ENCODE peak calls at places on chromosomes 11 and 22, in four cellular contexts. D is mesendoderm, B is IMR-90, U is H1. F is an unnamed sample.

GRCh38 chr22:38442967-38443674 is 11.9 kb downstream of the KCNJ4 start:
- DNase-seq in D (no peak), U (no peak), B (no peak), F (no peak)

GRCh38 chr11:117199916-117200812 is 994 bp downstream of the TAGLN start:
- DNase-seq in D (peak), B (no peak), U (no peak), F (no peak)

GRCh38 chr11:123157995-123158394 is 37.1 kb downstream of the CLMP start:
- DNase-seq in U (no peak), D (no peak), B (no peak), F (no peak)

GRCh38 chr11:114346709-114347141 is 50.5 kb downstream of the NNMT start:
- DNase-seq in D (no peak), B (no peak), U (no peak), F (no peak)

GRCh38 chr11:65552413-65552951 is 5.7 kb downstream of the LTBP3 start:
- DNase-seq in D (peak), U (no peak), B (no peak), F (no peak)

GRCh38 chr11:100592619-100593309 is 94.3 kb upstream of the ARHGAP42 start:
- DNase-seq in D (no peak), B (peak), U (no peak), F (no peak)

GRCh38 chr11:131710511-131710910 is 340.1 kb downstream of the NTM start:
- DNase-seq in B (peak), D (no peak), U (no peak), F (no peak)

GRCh38 chr11:127485541-127485940 is 485.0 kb upstream of the KIRREL3 start:
- DNase-seq in D (no peak), U (no peak), B (no peak), F (no peak)

GRCh38 chr22:38257650-38258246 is 15.1 kb downstream of the TMEM184B start:
- DNase-seq in D (no peak), B (no peak), U (no peak), F (no peak)

GRCh38 chr11:64998141-64998540 is 1.4 kb upstream of the BATF2 start:
- DNase-seq in B (no peak), D (peak), U (no peak), F (no peak)

GRCh38 chr11:129705341-129705740 is 110.3 kb upstream of the TMEM45B start:
- DNase-seq in D (no peak), U (no peak), B (no peak), F (no peak)

GRCh38 chr22:50269573-50270301 is 443 bp downstream of the MAPK11 start:
- DNase-seq in U (no peak), B (peak), D (no peak), F (no peak)

GRCh38 chr11:74546752-74547151 is 45.6 kb upstream of the POLD3 start:
- DNase-seq in U (no peak), D (no peak), B (no peak), F (no peak)

GRCh38 chr11:104451193-104451592 is 287.2 kb upstream of the PDGFD start:
- DNase-seq in B (no peak), U (no peak), D (no peak), F (no peak)

GRCh38 chr11:40170076-40170475 is 1289.4 kb downstream of the LRRC4C start:
- DNase-seq in D (no peak), B (no peak), U (no peak), F (no peak)

GRCh38 chr11:20438637-20439036 is 51.1 kb downstream of the PRMT3 start:
- DNase-seq in B (no peak), D (no peak), U (no peak), F (no peak)

GRCh38 chr11:43130616-43131015 is 181.2 kb upstream of the API5 start:
- DNase-seq in D (peak), U (no peak), B (no peak), F (peak)

GRCh38 chr11:64888761-64889511 is 10.5 kb upstream of the EHD1 start:
- DNase-seq in U (no peak), D (peak), B (no peak), F (no peak)

GRCh38 chr11:112394304-112394703 is 133.6 kb upstream of the PLET1 start:
- DNase-seq in D (no peak), B (no peak), U (no peak), F (no peak)

GRCh38 chr11:827861-828167 is at the start of gene CRACR2B:
- DNase-seq in B (no peak), D (no peak), U (no peak), F (no peak)

GRCh38 chr11:66325140-66325754 is 8.4 kb upstream of the CD248 start:
- DNase-seq in U (no peak), D (no peak), B (no peak), F (no peak)

GRCh38 chr11:122115520-122116343 is at the start of gene BLID:
- DNase-seq in B (peak), U (no peak), D (peak), F (peak)

GRCh38 chr11:17063171-17064002 is 14.1 kb downstream of the RPS13 start:
- DNase-seq in U (peak), B (peak), D (peak), F (peak)

GRCh38 chr11:1864216-1864615 is 11.3 kb downstream of the LSP1 start:
- DNase-seq in U (no peak), D (no peak), B (no peak), F (no peak)

GRCh38 chr22:24954114-24954463 is 1.6 kb downstream of the KIAA1671 start:
- DNase-seq in D (peak), B (no peak), U (no peak), F (no peak)

GRCh38 chr11:58856806-58857205 is 12.3 kb upstream of the GLYATL2 start:
- DNase-seq in U (no peak), D (no peak), B (no peak), F (no peak)

GRCh38 chr11:45816614-45817013 is 11.7 kb downstream of the SLC35C1 start:
- DNase-seq in D (no peak), U (no peak), B (no peak), F (peak)

GRCh38 chr11:9615031-9615451 is 41.6 kb downstream of the WEE1 start:
- DNase-seq in U (no peak), D (no peak), B (peak), F (no peak)

GRCh38 chr11:67651976-67652895 is 1.7 kb upstream of the ACY3 start:
- DNase-seq in U (no peak), D (no peak), B (no peak), F (no peak)

GRCh38 chr22:38700789-38701628 is at the start of gene JOSD1:
- DNase-seq in U (peak), B (peak), D (peak), F (peak)

GRCh38 chr22:23053912-23054530 is 16.3 kb upstream of the GNAZ start:
- DNase-seq in U (no peak), D (no peak), B (no peak), F (peak)

GRCh38 chr11:20162824-20163777 is 2.8 kb upstream of the DBX1 start:
- DNase-seq in B (peak), D (peak), U (no peak), F (peak)

GRCh38 chr11:75031224-75031753 is 42.6 kb downstream of the NEU3 start:
- DNase-seq in B (peak), U (no peak), D (peak), F (peak)

GRCh38 chr11:18752502-18752901 is 26.5 kb upstream of the IGSF22 start:
- DNase-seq in U (no peak), D (no peak), B (no peak), F (no peak)

GRCh38 chr11:86740628-86741488 is 59.5 kb upstream of the PRSS23 start:
- DNase-seq in D (peak), B (peak), U (peak), F (peak)

GRCh38 chr11:112523477-112523876 is 262.8 kb upstream of the PLET1 start:
- DNase-seq in U (no peak), B (no peak), D (peak), F (no peak)

GRCh38 chr11:125517116-125517804 is 21.2 kb upstream of the FEZ1 start:
- DNase-seq in U (peak), B (peak), D (peak), F (peak)

GRCh38 chr11:97764193-97764592 is 1256.6 kb upstream of the CNTN5 start:
- DNase-seq in D (no peak), U (no peak), B (no peak), F (no peak)
- H4K5ac ChIP-seq in D (no peak), U (no peak), B (no peak), F (no peak)

DNA sequence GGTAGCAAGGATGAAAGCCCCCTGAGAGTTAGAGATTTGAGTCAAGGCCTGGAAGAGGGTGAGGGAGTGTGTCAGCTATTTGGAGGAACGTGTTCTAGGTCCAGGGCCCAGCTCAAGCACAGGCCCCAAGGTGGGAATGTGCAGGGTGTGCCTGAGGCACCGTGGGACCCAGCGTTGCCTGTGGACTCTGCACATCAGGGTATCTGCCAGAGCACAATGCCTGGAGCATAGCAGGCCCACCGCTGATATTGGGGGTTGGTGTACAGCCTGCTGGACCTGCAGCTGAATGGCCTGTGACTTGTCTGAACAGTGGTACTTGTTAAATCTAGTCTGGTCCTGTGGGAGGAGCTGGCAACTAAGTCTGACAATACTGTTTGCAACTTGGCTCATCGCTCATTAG is 131.7 kb downstream of the GRIK4 start:
- DNase-seq in B (no peak), U (no peak), D (no peak), F (no peak)
- H4K5ac ChIP-seq in B (no peak), U (no peak), D (no peak), F (no peak)

GRCh38 chr22:42680648-42681047 is 31.5 kb upstream of the CYB5R3 start:
- DNase-seq in B (peak), U (no peak), D (peak), F (no peak)
- H4K5ac ChIP-seq in B (peak), U (no peak), D (no peak), F (no peak)

DNA sequence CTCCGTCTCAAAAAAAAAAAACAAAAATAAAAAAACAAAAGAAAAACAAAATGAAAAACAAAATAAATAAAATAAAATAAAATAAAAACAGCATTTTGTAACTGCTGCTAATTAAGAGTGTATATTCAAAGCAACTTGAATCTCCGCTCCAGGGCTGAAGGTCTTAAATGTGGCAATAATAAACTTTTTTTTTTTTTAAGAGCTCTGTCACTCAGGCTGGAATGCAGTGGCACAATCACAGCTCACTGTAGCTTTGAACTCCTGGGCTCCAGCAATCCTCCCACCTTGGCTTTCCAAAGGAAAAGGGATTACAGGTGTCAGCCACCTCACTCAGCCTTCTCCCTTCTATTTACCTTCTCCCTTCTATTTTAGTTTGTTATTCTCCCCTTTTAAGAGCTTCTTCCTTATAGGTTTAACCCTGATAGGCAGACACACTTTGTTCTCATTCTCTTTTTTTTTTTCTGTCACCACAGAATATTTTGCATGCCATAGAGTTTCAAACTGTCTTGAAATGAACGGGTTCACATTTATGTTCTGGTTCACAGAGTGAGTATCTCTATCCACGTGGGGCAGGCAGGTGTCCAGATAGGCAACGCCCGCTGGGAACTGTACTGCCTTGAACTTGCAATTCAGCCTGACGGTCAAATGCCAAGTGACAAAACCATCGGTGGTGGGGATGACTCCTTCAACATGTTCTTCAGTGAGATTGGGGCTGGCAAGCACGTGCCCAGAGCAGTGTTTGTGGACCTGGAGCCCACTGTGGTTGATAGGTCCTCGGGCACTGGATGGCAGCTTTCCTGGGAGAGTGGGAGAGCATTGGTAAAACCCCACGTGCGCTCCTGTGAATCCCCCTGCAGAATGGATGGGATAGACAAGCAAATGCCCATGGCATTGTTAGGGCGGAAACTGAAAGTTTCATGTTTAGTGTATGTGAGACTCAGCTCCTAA is 19.4 kb downstream of the LRRC74B start:
- DNase-seq in U (no peak), D (no peak), B (no peak), F (no peak)
- H4K5ac ChIP-seq in U (no peak), D (no peak), B (no peak), F (no peak)

GRCh38 chr22:27084130-27084529 is 426.7 kb downstream of the MIAT start:
- DNase-seq in B (no peak), U (no peak), D (no peak), F (no peak)

GRCh38 chr22:27086080-27086479 is 428.7 kb downstream of the MIAT start:
- DNase-seq in D (no peak), U (no peak), B (no peak), F (no peak)

GRCh38 chr22:27088026-27088425 is 430.6 kb downstream of the MIAT start:
- DNase-seq in U (no peak), B (peak), D (no peak), F (no peak)

GRCh38 chr22:27089303-27089702 is 431.9 kb downstream of the MIAT start:
- DNase-seq in U (no peak), D (no peak), B (no peak), F (no peak)

DNA sequence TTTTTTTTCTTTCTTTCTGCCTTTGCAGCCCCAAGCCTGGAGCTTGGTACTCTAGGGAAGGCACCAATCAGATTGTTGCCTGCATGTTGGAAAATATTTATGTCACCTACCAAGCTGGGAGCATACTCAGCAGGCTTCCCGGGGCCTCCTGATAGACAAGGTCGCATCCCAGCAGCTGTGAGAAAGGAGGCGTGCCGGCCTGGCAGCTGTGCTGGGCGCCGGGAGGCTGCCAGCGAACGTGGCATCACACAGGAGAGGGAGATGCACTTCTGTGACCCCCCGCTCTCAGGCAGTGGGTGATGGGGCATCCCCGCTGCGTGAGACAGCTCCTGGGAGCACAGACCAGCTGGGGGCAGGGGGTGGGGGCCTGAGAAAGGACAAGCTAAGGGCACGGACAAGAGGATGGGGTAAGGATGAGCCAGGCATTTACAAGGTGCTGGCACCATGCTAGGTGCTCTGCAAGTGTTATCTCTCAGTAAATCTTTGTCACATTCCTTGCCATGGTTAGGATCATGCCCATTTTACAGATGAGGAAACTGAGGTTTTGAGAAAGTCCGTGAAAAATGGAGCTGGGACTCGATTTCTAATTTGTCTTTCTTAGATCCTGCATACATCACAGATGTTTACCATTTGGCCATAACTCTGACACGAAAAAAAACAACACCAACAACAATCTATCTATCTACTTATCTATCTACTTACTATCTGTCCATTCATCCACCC is 429.5 kb downstream of the MIAT start:
- DNase-seq in U (no peak), B (no peak), D (no peak), F (no peak)
- H4K5ac ChIP-seq in U (no peak), B (no peak), D (no peak), F (no peak)

GRCh38 chr11:34671117-34671516 is 50.2 kb downstream of the EHF start:
- DNase-seq in D (no peak), U (no peak), B (no peak), F (no peak)

GRCh38 chr11:34667810-34668582 is 47.1 kb downstream of the EHF start:
- DNase-seq in D (peak), B (no peak), U (no peak), F (no peak)

GRCh38 chr11:34668583-34669053 is 47.7 kb downstream of the EHF start:
- DNase-seq in U (no peak), D (no peak), B (no peak), F (no peak)

GRCh38 chr11:34669458-34669857 is 48.6 kb downstream of the EHF start:
- DNase-seq in D (no peak), U (no peak), B (peak), F (no peak)

DNA sequence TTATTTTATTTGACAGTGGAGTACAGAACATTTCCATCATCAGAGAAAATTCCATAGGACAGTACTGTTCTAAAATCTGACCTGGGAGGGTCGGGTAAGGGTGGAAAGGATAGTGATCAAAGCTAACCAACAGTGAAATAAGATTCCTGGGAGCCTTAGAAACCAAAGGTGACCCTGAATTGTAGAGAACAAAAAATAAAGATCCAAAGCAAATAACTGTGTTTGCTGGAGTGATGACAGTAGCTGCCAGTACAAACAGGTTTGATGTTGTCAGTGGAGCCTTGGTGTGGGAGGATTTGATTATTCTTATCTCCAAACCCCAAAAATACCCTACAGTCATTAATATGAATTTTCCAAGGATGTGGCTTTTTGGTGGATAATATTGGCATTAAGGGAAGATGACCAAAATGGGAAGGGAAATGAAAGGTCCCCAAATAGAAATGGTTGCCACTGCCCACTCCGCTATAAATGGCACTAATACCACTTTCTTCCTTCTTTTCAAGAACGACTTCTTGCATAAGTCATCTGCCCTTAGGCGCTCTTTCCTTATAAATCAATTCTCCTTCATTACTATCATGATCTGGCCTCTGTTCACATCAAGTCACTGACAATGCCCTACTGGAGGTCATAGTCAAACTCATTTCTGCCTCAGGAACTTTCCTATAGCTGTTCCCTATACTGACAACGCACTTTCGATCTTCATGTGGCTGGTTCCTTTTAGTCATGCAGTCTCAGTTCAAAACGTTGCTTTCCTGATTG is 44.4 kb downstream of the EHF start:
- DNase-seq in B (no peak), D (no peak), U (no peak), F (no peak)
- H4K5ac ChIP-seq in B (no peak), D (no peak), U (no peak), F (no peak)

GRCh38 chr22:44621401-44622146 is 80.4 kb upstream of the PRR5 start:
- DNase-seq in B (no peak), U (no peak), D (no peak), F (no peak)
- H4K5ac ChIP-seq in B (no peak), U (no peak), D (no peak), F (no peak)

GRCh38 chr11:34748036-34748435 is 127.1 kb downstream of the EHF start:
- DNase-seq in U (no peak), B (no peak), D (no peak), F (no peak)
- H4K5ac ChIP-seq in U (no peak), B (no peak), D (no peak), F (no peak)

DNA sequence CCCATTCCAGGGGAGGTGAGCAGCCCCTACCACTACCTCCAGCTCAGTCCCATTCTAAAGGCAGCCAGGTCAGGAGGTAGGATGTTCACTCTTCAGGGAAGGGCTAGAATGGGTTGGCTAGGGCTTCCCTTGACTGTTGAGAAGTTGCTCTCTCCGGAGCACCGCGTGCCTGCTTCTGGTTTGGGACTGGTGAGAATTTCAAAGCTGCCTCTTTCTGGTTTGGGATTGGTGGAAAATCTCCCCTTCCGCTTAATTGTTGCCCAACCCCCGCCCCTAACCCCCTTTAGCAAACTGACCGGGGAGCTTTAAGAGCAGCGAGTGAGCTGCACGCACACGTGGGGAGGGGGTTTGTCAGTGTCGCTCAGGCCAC is 689 bp downstream of the USP2 start:
- DNase-seq in U (no peak), B (no peak), D (peak), F (no peak)
- H4K5ac ChIP-seq in U (peak), B (no peak), D (no peak), F (no peak)